ENCODE peak calls at places on chromosomes 2 and 18, in seven cellular contexts. I is neural progenitor cell; O is NCI-H774; G is CD8-positive, alpha-beta T cell; A is SJSA1; B is frontal cortex; J is left cardiac atrium. L is an unnamed sample.

GRCh38 chr18:62982600-62983251 is 267.4 kb downstream of the PHLPP1 start:
- DNase-seq in A (peak; percentile 44), B (peak; percentile 65), J (peak; percentile 54), I (peak; percentile 82), G (peak; percentile 57), O (peak; percentile 58), L (peak; percentile 35)

GRCh38 chr2:222523783-222524544 is 99.6 kb downstream of the SGPP2 start:
- DNase-seq in B (no peak), G (no peak), A (no peak), J (no peak), I (no peak), O (no peak), L (no peak)

GRCh38 chr2:238731961-238732360 is 115.9 kb upstream of the TWIST2 start:
- DNase-seq in B (no peak), G (no peak), I (no peak), O (no peak), J (no peak), A (no peak), L (no peak)

GRCh38 chr2:54522624-54523281 is 66.6 kb downstream of the SPTBN1 start:
- DNase-seq in B (no peak), G (peak; percentile 58), I (peak; percentile 73), J (no peak), A (peak; percentile 57), O (peak; percentile 64), L (no peak)

GRCh38 chr2:16394072-16394985 is 271.3 kb downstream of the CYRIA start:
- DNase-seq in G (no peak), J (no peak), I (peak; percentile 43), O (no peak), A (no peak), B (no peak), L (no peak)

GRCh38 chr2:73291093-73291460 is 2.3 kb downstream of the EGR4 start:
- DNase-seq in O (no peak), J (peak; percentile 63), B (peak; percentile 60), I (peak; percentile 94), A (peak; percentile 50), G (peak; percentile 53), L (peak; percentile 61)

GRCh38 chr2:128642801-128643200 is 324.1 kb upstream of the HS6ST1 start:
- DNase-seq in I (no peak), J (no peak), B (no peak), A (no peak), G (peak; percentile 4), O (no peak), L (no peak)

GRCh38 chr18:60053747-60054304 is 154.0 kb downstream of the PMAIP1 start:
- DNase-seq in O (peak; percentile 74), A (peak; percentile 96), J (no peak), I (peak; percentile 11), B (no peak), G (no peak), L (peak; percentile 72)

GRCh38 chr2:179939282-179939681 is 67.8 kb downstream of the CWC22 start:
- DNase-seq in O (peak; percentile 4), G (no peak), J (no peak), A (no peak), I (no peak), B (no peak), L (no peak)

GRCh38 chr2:106833248-106833647 is 52.7 kb downstream of the ST6GAL2 start:
- DNase-seq in O (no peak), B (no peak), A (no peak), G (no peak), J (no peak), I (no peak), L (no peak)